ENCODE peak calls at places on chromosomes 7 and 10, in eight cellular contexts. Q, D, H, E, U, M, J and R are unnamed samples.

GRCh38 chr7:81470084-81470723 is 299.6 kb downstream of the HGF start:
- DNase-seq in Q (peak), D (peak), H (peak), E (peak), U (no peak), M (peak), J (peak), R (peak)

GRCh38 chr7:73734619-73735525 is 3.7 kb downstream of the ABHD11 start:
- DNase-seq in Q (peak), D (peak), H (peak), E (peak), U (no peak), M (peak), J (peak), R (peak)

GRCh38 chr10:78653555-78653954 is 415.2 kb upstream of the ZMIZ1 start:
- DNase-seq in Q (no peak), D (no peak), H (no peak), E (no peak), U (no peak), M (no peak), J (no peak), R (no peak)

GRCh38 chr7:12759112-12759511 is 71.7 kb downstream of the ARL4A start:
- DNase-seq in Q (no peak), D (no peak), H (no peak), E (no peak), U (no peak), M (no peak), J (no peak), R (no peak)

GRCh38 chr7:21299766-21300165 is 128.1 kb upstream of the SP4 start:
- DNase-seq in Q (no peak), D (no peak), H (no peak), E (no peak), U (no peak), M (no peak), J (no peak), R (no peak)

GRCh38 chr10:103676851-103677417 is 178.4 kb downstream of the SH3PXD2A start:
- DNase-seq in Q (peak), D (peak), H (no peak), E (no peak), U (no peak), M (no peak), J (peak), R (peak)

GRCh38 chr7:43248961-43249807 is 136.7 kb downstream of the HECW1 start:
- DNase-seq in Q (peak), D (no peak), H (peak), E (peak), U (peak), M (peak), J (peak), R (no peak)

GRCh38 chr7:16978358-16979244 is 96.8 kb upstream of the AGR3 start:
- DNase-seq in Q (peak), D (no peak), H (no peak), E (no peak), U (no peak), M (peak), J (no peak), R (no peak)

GRCh38 chr7:128137096-128137655 is 103.9 kb upstream of the LEP start:
- DNase-seq in Q (peak), D (no peak), H (no peak), E (no peak), U (peak), M (no peak), J (no peak), R (no peak)

GRCh38 chr7:80895056-80895455 is 23.8 kb downstream of the SEMA3C start:
- DNase-seq in Q (no peak), D (no peak), H (no peak), E (no peak), U (no peak), M (no peak), J (no peak), R (no peak)

GRCh38 chr10:101840741-101841453 is 2.7 kb downstream of the KCNIP2 start:
- DNase-seq in Q (peak), D (peak), H (peak), E (peak), U (no peak), M (peak), J (peak), R (peak)

GRCh38 chr10:48612241-48612943 is 7.5 kb upstream of the ARHGAP22 start:
- DNase-seq in Q (peak), D (peak), H (no peak), E (no peak), U (peak), M (no peak), J (no peak), R (no peak)

GRCh38 chr10:123995461-123996131 is 97.8 kb downstream of the CHST15 start:
- DNase-seq in Q (peak), D (peak), H (no peak), E (peak), U (peak), M (peak), J (peak), R (peak)

GRCh38 chr10:100735345-100736143 is 9.8 kb upstream of the PAX2 start:
- DNase-seq in Q (no peak), D (no peak), H (no peak), E (no peak), U (no peak), M (no peak), J (no peak), R (no peak)

GRCh38 chr10:96505150-96506136 is 8.3 kb downstream of the TLL2 start:
- DNase-seq in Q (no peak), D (no peak), H (no peak), E (no peak), U (no peak), M (no peak), J (no peak), R (no peak)

GRCh38 chr10:102408081-102408727 is 10.4 kb downstream of the PSD start:
- DNase-seq in Q (no peak), D (peak), H (no peak), E (peak), U (no peak), M (no peak), J (peak), R (no peak)

GRCh38 chr10:76205361-76205760 is 773.9 kb downstream of the LRMDA start:
- DNase-seq in Q (no peak), D (no peak), H (no peak), E (no peak), U (no peak), M (no peak), J (no peak), R (no peak)

GRCh38 chr10:3867454-3868273 is 82.7 kb upstream of the KLF6 start:
- DNase-seq in Q (peak), D (no peak), H (no peak), E (peak), U (no peak), M (no peak), J (no peak), R (no peak)

GRCh38 chr7:102390697-102391484 is 5.3 kb upstream of the PRKRIP1 start:
- DNase-seq in Q (peak), D (peak), H (peak), E (peak), U (peak), M (peak), J (peak), R (peak)

GRCh38 chr10:70234668-70235447 is 1.6 kb upstream of the PPA1 start:
- DNase-seq in Q (peak), D (peak), H (peak), E (no peak), U (peak), M (no peak), J (peak), R (no peak)

GRCh38 chr7:42027521-42027920 is 209.5 kb downstream of the GLI3 start:
- DNase-seq in Q (no peak), D (no peak), H (no peak), E (no peak), U (no peak), M (no peak), J (no peak), R (no peak)

GRCh38 chr10:79053481-79054202 is 15.1 kb upstream of the ZMIZ1 start:
- DNase-seq in Q (no peak), D (no peak), H (no peak), E (no peak), U (no peak), M (no peak), J (peak), R (no peak)

GRCh38 chr7:51020944-51021343 is 238.2 kb upstream of the GRB10 start:
- DNase-seq in Q (no peak), D (no peak), H (no peak), E (no peak), U (peak), M (no peak), J (no peak), R (peak)

GRCh38 chr7:47403341-47403866 is 178.5 kb downstream of the TNS3 start:
- DNase-seq in Q (no peak), D (peak), H (no peak), E (no peak), U (no peak), M (no peak), J (no peak), R (no peak)

DNA sequence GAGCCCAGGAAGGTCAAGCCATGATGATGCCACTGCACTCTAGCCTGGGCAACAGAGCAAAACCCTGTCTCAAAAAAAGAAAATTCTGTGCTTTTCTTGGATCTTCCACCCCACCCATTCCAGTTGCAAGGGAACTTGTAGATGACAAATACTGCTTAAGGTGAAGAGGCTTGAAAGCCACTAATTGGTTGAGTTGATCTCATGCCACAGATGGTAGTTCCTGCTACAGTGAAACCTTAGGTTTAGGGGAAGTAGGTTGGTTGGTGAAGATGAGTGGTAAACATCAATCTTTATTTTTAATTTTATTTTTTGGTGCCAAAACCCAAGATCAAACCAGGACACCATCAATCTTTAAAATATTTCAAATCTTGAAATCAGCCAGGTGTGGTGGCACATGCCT is 2.9 kb upstream of the GDI2 start:
- DNase-seq in Q (no peak), D (no peak), H (no peak), E (no peak), U (no peak), M (no peak), J (no peak), R (no peak)
- H3K27ac ChIP-seq in Q (no peak), D (no peak), H (no peak), E (no peak), U (no peak), M (no peak), J (no peak), R (no peak)

DNA sequence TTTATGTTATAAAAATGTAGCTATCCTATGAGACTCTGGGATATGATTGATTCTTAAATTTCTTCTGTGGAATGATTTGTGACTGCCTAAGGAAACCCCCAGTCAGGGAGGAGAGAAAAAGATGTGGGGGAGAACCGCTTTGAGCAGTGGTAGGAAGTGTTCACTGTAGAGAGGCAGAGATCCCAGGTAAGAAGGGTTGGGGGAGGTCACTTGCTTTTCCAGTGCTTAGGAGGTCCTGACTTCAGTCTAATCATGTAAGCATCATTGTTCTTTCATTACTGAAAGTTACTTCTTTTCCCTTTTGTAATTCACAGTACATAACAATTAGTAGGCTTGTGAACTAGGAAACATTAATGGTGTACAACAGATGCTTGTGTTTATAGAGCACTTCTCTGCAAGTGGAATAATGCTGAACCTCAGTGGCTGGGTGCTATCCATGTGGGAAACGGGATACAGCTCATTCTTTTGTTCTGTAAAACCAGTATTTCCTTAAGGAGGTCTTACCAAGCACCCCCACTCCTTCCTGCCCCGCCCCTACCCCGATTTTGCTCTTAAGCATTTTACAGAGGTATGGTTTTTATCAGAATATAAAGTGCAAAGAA is 165.4 kb downstream of the ST7 start:
- DNase-seq in Q (no peak), D (no peak), H (no peak), E (no peak), U (no peak), M (no peak), J (no peak), R (no peak)
- TF ChIP-seq POLR2A in Q (no peak), D (no peak), H (no peak), E (no peak), U (no peak), M (no peak), J (no peak), R (no peak)

DNA sequence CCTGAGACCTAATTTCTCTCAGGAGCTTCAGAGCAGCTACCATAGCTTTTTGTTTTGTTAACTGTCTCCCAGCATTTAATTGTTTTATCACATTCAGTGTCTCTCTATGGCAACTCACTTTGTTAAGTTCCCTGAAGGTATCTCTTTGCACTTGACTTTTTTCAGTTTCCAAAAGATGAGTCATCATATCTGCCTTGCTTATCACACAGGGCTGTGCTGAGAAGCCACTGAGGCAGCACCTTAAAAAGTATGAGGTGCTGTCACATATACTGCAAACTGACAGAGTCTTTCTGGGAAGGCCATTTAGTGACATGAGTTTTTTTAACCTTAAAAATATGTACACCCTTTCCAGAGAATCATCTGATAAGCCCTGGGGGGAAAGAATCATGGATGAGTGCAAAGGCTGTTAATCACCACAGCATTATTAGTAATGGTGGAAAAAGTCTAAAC is 56.8 kb downstream of the PPP1R3C start:
- DNase-seq in Q (peak), D (no peak), H (peak), E (no peak), U (no peak), M (no peak), J (no peak), R (no peak)
- H3K27ac ChIP-seq in Q (no peak), D (no peak), H (peak), E (no peak), U (no peak), M (peak), J (no peak), R (peak)

GRCh38 chr7:65006094-65006992 is at the start of gene ERV3-1:
- DNase-seq in Q (peak), D (peak), H (peak), E (peak), U (peak), M (peak), J (peak), R (peak)
- TF ChIP-seq POLR2A in Q (peak), D (peak), H (peak), E (peak), U (peak), M (peak), J (peak), R (peak)

DNA sequence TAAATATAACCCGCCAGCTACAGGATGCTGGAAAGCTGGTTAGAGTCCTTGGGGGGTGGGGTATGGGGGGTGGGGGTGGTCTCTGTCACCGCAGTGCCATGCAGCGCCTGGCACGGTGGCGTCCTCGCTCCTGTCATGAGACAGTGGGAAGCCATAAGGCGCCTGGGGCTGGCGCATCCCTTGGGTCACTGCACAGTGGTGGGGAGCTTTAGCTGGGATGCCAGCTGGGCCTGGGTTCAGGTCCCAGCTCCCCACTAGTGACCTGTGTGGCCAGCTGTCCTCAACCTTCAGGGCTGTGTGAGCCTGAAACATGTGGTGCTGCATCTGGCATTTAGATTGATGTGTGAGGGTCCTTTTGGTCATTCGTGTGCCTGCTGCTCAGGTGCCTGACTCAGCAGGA is 93.9 kb downstream of the BMS1 start:
- DNase-seq in Q (no peak), D (no peak), H (no peak), E (no peak), U (peak), M (no peak), J (no peak), R (no peak)
- H3K27ac ChIP-seq in Q (no peak), D (no peak), H (no peak), E (no peak), U (no peak), M (no peak), J (no peak), R (no peak)

GRCh38 chr7:108525985-108526767 is at the start of gene PNPLA8:
- DNase-seq in Q (peak), D (peak), H (peak), E (peak), U (peak), M (peak), J (peak), R (peak)
- TF ChIP-seq POLR2A in Q (peak), D (peak), H (peak), E (peak), U (peak), M (peak), J (peak), R (peak)

GRCh38 chr10:132394201-132394811 is 2.7 kb upstream of the PWWP2B start:
- DNase-seq in Q (no peak), D (peak), H (no peak), E (no peak), U (no peak), M (no peak), J (peak), R (no peak)
- H3K27ac ChIP-seq in Q (no peak), D (no peak), H (no peak), E (peak), U (peak), M (peak), J (no peak), R (no peak)